ENCODE peak calls at places on chromosome 9, in eight cellular contexts. I, F, C, T, Z, H, G and M are unnamed samples.

GRCh38 chr9:89808076-89808701 is 203.4 kb downstream of the GADD45G start:
- DNase-seq in T (no peak), F (no peak), G (no peak), Z (no peak), I (no peak), C (no peak), H (no peak), M (no peak)

GRCh38 chr9:2281031-2281802 is 266.1 kb downstream of the SMARCA2 start:
- DNase-seq in I (no peak), Z (peak; percentile 20), F (no peak), G (no peak), T (peak; percentile 66), C (no peak), H (peak; percentile 6), M (peak; percentile 96)

GRCh38 chr9:5949103-5949699 is 58.5 kb downstream of the MLANA start:
- DNase-seq in I (no peak), T (no peak), C (no peak), Z (no peak), F (no peak), G (peak; percentile 17), H (peak; percentile 21), M (no peak)

GRCh38 chr9:129728744-129729143 is 24.1 kb downstream of the PTGES start:
- DNase-seq in C (no peak), H (no peak), F (no peak), T (no peak), I (no peak), G (no peak), Z (no peak), M (no peak)

GRCh38 chr9:93159601-93160418 is 24.1 kb upstream of the WNK2 start:
- DNase-seq in C (peak; percentile 74), F (peak; percentile 65), Z (peak; percentile 80), H (peak; percentile 62), G (peak; percentile 80), T (peak; percentile 86), I (peak; percentile 57), M (peak; percentile 92)

GRCh38 chr9:110058304-110058953 is 149.5 kb downstream of the C9orf152 start:
- DNase-seq in Z (peak; percentile 71), G (peak; percentile 53), C (peak; percentile 57), H (peak; percentile 57), I (no peak), F (no peak), T (peak; percentile 61), M (peak; percentile 83)

GRCh38 chr9:96651626-96652025 is 3.5 kb downstream of the PRXL2C start:
- DNase-seq in C (no peak), F (no peak), T (no peak), I (no peak), G (no peak), H (no peak), Z (peak; percentile 50), M (peak; percentile 30)

GRCh38 chr9:120358877-120359276 is 221.1 kb downstream of the CDK5RAP2 start:
- DNase-seq in Z (no peak), H (no peak), T (no peak), C (no peak), I (no peak), F (no peak), G (no peak), M (no peak)

GRCh38 chr9:111910428-111910827 is 13.8 kb downstream of the UGCG start:
- DNase-seq in F (no peak), T (no peak), Z (no peak), C (no peak), I (no peak), H (no peak), G (no peak), M (no peak)

GRCh38 chr9:94999832-95000231 is 273.3 kb downstream of the AOPEP start:
- DNase-seq in G (no peak), Z (no peak), F (no peak), T (no peak), I (no peak), H (no peak), C (no peak), M (no peak)

GRCh38 chr9:95071925-95072324 is 245.6 kb downstream of the FANCC start:
- DNase-seq in Z (no peak), F (no peak), G (no peak), T (no peak), I (no peak), C (no peak), H (no peak), M (no peak)

GRCh38 chr9:136060671-136061371 is 34.3 kb downstream of the NACC2 start:
- DNase-seq in T (no peak), H (no peak), F (no peak), I (no peak), C (no peak), G (no peak), Z (no peak), M (no peak)

GRCh38 chr9:121201045-121201737 is 478 bp downstream of the RAB14 start:
- DNase-seq in I (peak; percentile 52), H (peak; percentile 29), F (peak; percentile 36), G (no peak), Z (peak; percentile 20), C (peak; percentile 39), T (peak; percentile 8), M (peak; percentile 30)

GRCh38 chr9:124180557-124180956 is 77.2 kb upstream of the NEK6 start:
- DNase-seq in C (no peak), H (no peak), Z (peak; percentile 82), G (no peak), T (no peak), I (no peak), F (no peak), M (no peak)

GRCh38 chr9:97861148-97861475 is 8.1 kb downstream of the FOXE1 start:
- DNase-seq in I (no peak), H (no peak), C (no peak), F (no peak), T (no peak), Z (no peak), G (no peak), M (no peak)

GRCh38 chr9:129391215-129391614 is 213.2 kb upstream of the IER5L start:
- DNase-seq in G (no peak), Z (no peak), T (no peak), H (no peak), F (no peak), C (no peak), I (no peak), M (no peak)